ENCODE peak calls at places on chromosomes 7 and 10, in seven cellular contexts. One of them, this sample, is unnamed.

GRCh38 chr10:102773320-102773719 is 29.6 kb downstream of the WBP1L start:
- DNase-seq in fibroblast of pulmonary artery: no peak
- DNase-seq in tibial artery: no peak
- DNase-seq in pancreas: no peak
- DNase-seq in bronchial epithelial cell: no peak
- DNase-seq in epithelial cell of esophagus: no peak
- DNase-seq in mucosa of descending colon: no peak
- DNase-seq in this sample: peak; percentile 28

GRCh38 chr10:20855398-20856038 is 41.6 kb downstream of the NEBL start:
- DNase-seq in tibial artery: no peak
- DNase-seq in bronchial epithelial cell: peak; percentile 43
- DNase-seq in fibroblast of pulmonary artery: peak; percentile 64
- DNase-seq in pancreas: no peak
- DNase-seq in epithelial cell of esophagus: peak; percentile 49
- DNase-seq in mucosa of descending colon: no peak
- DNase-seq in this sample: peak; percentile 72

GRCh38 chr7:97722386-97722785 is 9.5 kb upstream of the TAC1 start:
- DNase-seq in fibroblast of pulmonary artery: no peak
- DNase-seq in pancreas: no peak
- DNase-seq in epithelial cell of esophagus: no peak
- DNase-seq in bronchial epithelial cell: no peak
- DNase-seq in tibial artery: no peak
- DNase-seq in mucosa of descending colon: no peak
- DNase-seq in this sample: no peak

GRCh38 chr7:151439855-151440798 is at the start of gene CRYGN:
- DNase-seq in fibroblast of pulmonary artery: no peak
- DNase-seq in epithelial cell of esophagus: no peak
- DNase-seq in pancreas: no peak
- DNase-seq in mucosa of descending colon: no peak
- DNase-seq in bronchial epithelial cell: no peak
- DNase-seq in tibial artery: peak; percentile 68
- DNase-seq in this sample: no peak

GRCh38 chr10:86182150-86182549 is 184.4 kb downstream of the GRID1 start:
- DNase-seq in pancreas: no peak
- DNase-seq in bronchial epithelial cell: no peak
- DNase-seq in mucosa of descending colon: no peak
- DNase-seq in epithelial cell of esophagus: no peak
- DNase-seq in fibroblast of pulmonary artery: no peak
- DNase-seq in tibial artery: peak; percentile 47
- DNase-seq in this sample: no peak

GRCh38 chr10:75428434-75429158 is 2.8 kb upstream of the LRMDA start:
- DNase-seq in fibroblast of pulmonary artery: no peak
- DNase-seq in bronchial epithelial cell: peak; percentile 94
- DNase-seq in mucosa of descending colon: no peak
- DNase-seq in tibial artery: no peak
- DNase-seq in pancreas: no peak
- DNase-seq in epithelial cell of esophagus: peak; percentile 95
- DNase-seq in this sample: peak; percentile 54

GRCh38 chr7:117505238-117505637 is 25.4 kb downstream of the CFTR start:
- DNase-seq in pancreas: no peak
- DNase-seq in epithelial cell of esophagus: no peak
- DNase-seq in bronchial epithelial cell: no peak
- DNase-seq in fibroblast of pulmonary artery: no peak
- DNase-seq in tibial artery: no peak
- DNase-seq in mucosa of descending colon: no peak
- DNase-seq in this sample: no peak

GRCh38 chr7:100632951-100633717 is 8.2 kb downstream of the TFR2 start:
- DNase-seq in mucosa of descending colon: peak; percentile 77
- DNase-seq in bronchial epithelial cell: no peak
- DNase-seq in tibial artery: no peak
- DNase-seq in fibroblast of pulmonary artery: peak; percentile 24
- DNase-seq in epithelial cell of esophagus: peak; percentile 42
- DNase-seq in pancreas: no peak
- DNase-seq in this sample: peak; percentile 12

GRCh38 chr7:123749537-123749857 is 694 bp upstream of the WASL start:
- DNase-seq in pancreas: no peak
- DNase-seq in fibroblast of pulmonary artery: peak; percentile 78
- DNase-seq in tibial artery: no peak
- DNase-seq in epithelial cell of esophagus: peak; percentile 91
- DNase-seq in mucosa of descending colon: no peak
- DNase-seq in bronchial epithelial cell: peak; percentile 79
- DNase-seq in this sample: peak; percentile 73

GRCh38 chr7:129385116-129385515 is 49.1 kb upstream of the STRIP2 start:
- DNase-seq in epithelial cell of esophagus: no peak
- DNase-seq in pancreas: no peak
- DNase-seq in mucosa of descending colon: no peak
- DNase-seq in tibial artery: no peak
- DNase-seq in bronchial epithelial cell: no peak
- DNase-seq in fibroblast of pulmonary artery: no peak
- DNase-seq in this sample: peak; percentile 37

GRCh38 chr7:101589976-101590662 is 39.0 kb downstream of the MYL10 start:
- DNase-seq in tibial artery: no peak
- DNase-seq in bronchial epithelial cell: no peak
- DNase-seq in pancreas: no peak
- DNase-seq in fibroblast of pulmonary artery: no peak
- DNase-seq in epithelial cell of esophagus: peak; percentile 73
- DNase-seq in mucosa of descending colon: no peak
- DNase-seq in this sample: no peak

GRCh38 chr10:105063796-105064195 is 422.7 kb downstream of the SORCS3 start:
- DNase-seq in mucosa of descending colon: peak; percentile 48
- DNase-seq in pancreas: peak; percentile 20
- DNase-seq in bronchial epithelial cell: peak; percentile 57
- DNase-seq in fibroblast of pulmonary artery: peak; percentile 1
- DNase-seq in tibial artery: no peak
- DNase-seq in epithelial cell of esophagus: peak; percentile 55
- DNase-seq in this sample: peak; percentile 1

GRCh38 chr7:151752816-151753600 is 123.9 kb downstream of the PRKAG2 start:
- DNase-seq in epithelial cell of esophagus: no peak
- DNase-seq in bronchial epithelial cell: no peak
- DNase-seq in pancreas: no peak
- DNase-seq in tibial artery: no peak
- DNase-seq in fibroblast of pulmonary artery: no peak
- DNase-seq in mucosa of descending colon: no peak
- DNase-seq in this sample: peak; percentile 77

GRCh38 chr10:69202332-69202731 is 17.8 kb upstream of the HKDC1 start:
- DNase-seq in mucosa of descending colon: no peak
- DNase-seq in epithelial cell of esophagus: no peak
- DNase-seq in tibial artery: no peak
- DNase-seq in pancreas: no peak
- DNase-seq in fibroblast of pulmonary artery: peak; percentile 54
- DNase-seq in bronchial epithelial cell: no peak
- DNase-seq in this sample: peak; percentile 87

GRCh38 chr10:121188005-121188404 is 336.8 kb downstream of the WDR11 start:
- DNase-seq in tibial artery: no peak
- DNase-seq in fibroblast of pulmonary artery: no peak
- DNase-seq in pancreas: no peak
- DNase-seq in mucosa of descending colon: no peak
- DNase-seq in bronchial epithelial cell: peak; percentile 58
- DNase-seq in epithelial cell of esophagus: peak; percentile 49
- DNase-seq in this sample: no peak

GRCh38 chr7:13990984-13991790 is 1.7 kb upstream of the ETV1 start:
- DNase-seq in tibial artery: peak; percentile 98
- DNase-seq in mucosa of descending colon: peak; percentile 91
- DNase-seq in fibroblast of pulmonary artery: peak; percentile 99
- DNase-seq in epithelial cell of esophagus: peak; percentile 96
- DNase-seq in bronchial epithelial cell: peak; percentile 95
- DNase-seq in pancreas: peak; percentile 94
- DNase-seq in this sample: peak; percentile 99

DNA sequence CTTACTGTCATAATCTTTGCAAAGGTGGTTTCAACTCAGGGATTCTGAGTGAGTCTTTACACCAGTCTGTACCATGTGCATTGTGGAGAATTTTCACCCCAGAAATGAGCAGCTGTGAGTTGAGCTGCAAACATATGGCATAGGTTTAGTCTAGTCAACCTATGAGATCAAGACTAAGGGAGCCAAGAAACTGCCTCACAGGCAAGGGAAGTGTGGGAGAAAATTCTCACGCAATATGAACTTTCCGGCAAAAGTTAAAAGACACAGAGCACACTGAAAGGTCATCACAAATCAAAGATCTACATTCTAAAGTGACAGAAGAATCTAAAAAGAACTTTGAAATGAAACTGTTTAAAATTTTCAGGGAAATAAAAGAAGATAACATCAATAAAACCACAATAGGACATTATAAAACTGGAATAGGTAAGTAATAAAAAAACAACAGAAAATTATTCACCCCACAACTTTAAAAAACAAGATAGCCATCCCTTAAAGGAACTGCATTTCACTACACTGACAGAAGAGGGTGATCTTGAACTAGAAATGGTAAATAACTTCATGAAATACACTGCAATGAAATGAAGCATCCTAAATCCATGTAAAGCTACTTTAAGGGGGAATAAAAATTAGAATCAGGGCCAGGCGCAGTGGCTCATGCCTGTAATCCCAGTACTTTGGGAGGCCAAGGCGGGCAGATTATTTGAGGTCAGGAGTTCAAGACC is 63.5 kb downstream of the LGI1 start:
- DNase-seq in bronchial epithelial cell: peak; percentile 55
- DNase-seq in pancreas: no peak
- DNase-seq in tibial artery: no peak
- DNase-seq in epithelial cell of esophagus: peak; percentile 51
- DNase-seq in fibroblast of pulmonary artery: peak; percentile 59
- DNase-seq in mucosa of descending colon: no peak
- DNase-seq in this sample: peak; percentile 78
- TF ChIP-seq CTCF in bronchial epithelial cell: peak; percentile 23
- TF ChIP-seq CTCF in pancreas: peak; percentile 31
- TF ChIP-seq CTCF in tibial artery: no peak
- TF ChIP-seq CTCF in epithelial cell of esophagus: peak; percentile 46
- TF ChIP-seq CTCF in fibroblast of pulmonary artery: peak; percentile 49
- TF ChIP-seq CTCF in mucosa of descending colon: no peak
- TF ChIP-seq CTCF in this sample: peak; percentile 64

GRCh38 chr10:71966046-71967004 is 2.1 kb downstream of the CHST3 start:
- DNase-seq in mucosa of descending colon: no peak
- DNase-seq in pancreas: no peak
- DNase-seq in epithelial cell of esophagus: peak; percentile 77
- DNase-seq in fibroblast of pulmonary artery: no peak
- DNase-seq in tibial artery: peak; percentile 66
- DNase-seq in bronchial epithelial cell: peak; percentile 76
- DNase-seq in this sample: no peak
- H3K4me3 ChIP-seq in mucosa of descending colon: no peak overlapping the region
- H3K4me3 ChIP-seq in pancreas: peak overlapping the region; percentile 56
- H3K4me3 ChIP-seq in epithelial cell of esophagus: peak overlapping the region; percentile 69
- H3K4me3 ChIP-seq in fibroblast of pulmonary artery: peak overlapping the region; percentile 80
- H3K4me3 ChIP-seq in tibial artery: peak overlapping the region; percentile 75
- H3K4me3 ChIP-seq in bronchial epithelial cell: peak overlapping the region; percentile 67
- H3K4me3 ChIP-seq in this sample: peak overlapping the region; percentile 78

GRCh38 chr7:79810945-79811344 is 323.7 kb upstream of the GNAI1 start:
- DNase-seq in mucosa of descending colon: no peak
- DNase-seq in pancreas: no peak
- DNase-seq in bronchial epithelial cell: no peak
- DNase-seq in fibroblast of pulmonary artery: peak; percentile 24
- DNase-seq in epithelial cell of esophagus: no peak
- DNase-seq in tibial artery: no peak
- DNase-seq in this sample: peak; percentile 58

DNA sequence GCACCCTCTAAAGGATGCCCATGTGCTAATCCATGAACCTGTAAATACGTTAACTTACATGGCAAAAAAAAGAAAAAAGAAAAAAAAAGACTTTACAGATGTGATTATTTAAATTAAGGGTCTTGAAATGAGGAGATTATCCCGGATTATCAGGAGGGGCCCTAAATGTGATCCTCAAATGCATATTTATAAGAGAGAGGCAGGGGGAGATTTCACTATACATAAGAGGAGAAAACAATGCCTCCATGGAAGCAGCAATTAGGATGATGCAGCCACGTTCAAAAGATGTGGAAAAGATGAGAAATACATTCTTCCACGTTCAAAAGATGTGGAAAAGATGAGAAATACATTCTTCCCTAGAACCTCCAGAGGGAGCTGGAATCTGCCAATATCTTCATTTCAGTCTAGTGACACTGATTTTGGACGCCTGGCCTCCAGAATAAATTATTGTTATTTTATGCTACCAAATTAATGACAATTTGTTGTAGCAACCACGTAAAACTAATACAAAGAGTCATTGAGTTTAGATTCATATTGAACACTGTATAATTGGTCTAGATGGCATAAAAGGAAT is 328.4 kb upstream of the GNAI1 start:
- DNase-seq in bronchial epithelial cell: peak; percentile 19
- DNase-seq in mucosa of descending colon: no peak
- DNase-seq in tibial artery: no peak
- DNase-seq in pancreas: no peak
- DNase-seq in fibroblast of pulmonary artery: peak; percentile 60
- DNase-seq in epithelial cell of esophagus: peak; percentile 25
- DNase-seq in this sample: peak; percentile 70
- TF ChIP-seq CTCF in bronchial epithelial cell: peak; percentile 24
- TF ChIP-seq CTCF in mucosa of descending colon: no peak
- TF ChIP-seq CTCF in tibial artery: no peak
- TF ChIP-seq CTCF in pancreas: no peak
- TF ChIP-seq CTCF in fibroblast of pulmonary artery: peak; percentile 58
- TF ChIP-seq CTCF in epithelial cell of esophagus: peak; percentile 45
- TF ChIP-seq CTCF in this sample: peak; percentile 65

DNA sequence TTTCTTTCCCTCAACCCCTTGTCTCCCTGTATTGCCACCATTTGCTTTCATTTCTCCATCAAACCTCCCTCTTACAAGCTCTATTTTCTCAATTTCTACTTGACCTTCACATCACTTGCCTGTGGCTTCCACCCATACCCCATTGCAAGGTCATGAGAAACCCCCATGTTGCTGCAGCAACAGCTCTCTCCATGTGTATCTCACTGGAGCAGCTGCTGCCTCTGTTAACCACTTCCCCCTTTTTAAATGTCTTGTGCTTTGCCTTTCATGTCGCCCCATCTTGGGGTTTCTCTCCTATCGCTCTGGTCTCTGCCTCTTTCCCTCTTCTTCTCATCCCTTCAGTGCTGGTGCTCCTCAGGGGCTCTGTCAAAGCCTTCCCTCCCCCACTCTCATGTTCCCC is 148.8 kb downstream of the CHN2 start:
- DNase-seq in fibroblast of pulmonary artery: no peak
- DNase-seq in mucosa of descending colon: no peak
- DNase-seq in epithelial cell of esophagus: no peak
- DNase-seq in pancreas: no peak
- DNase-seq in tibial artery: no peak
- DNase-seq in bronchial epithelial cell: no peak
- DNase-seq in this sample: no peak
- H3K4me3 ChIP-seq in fibroblast of pulmonary artery: no peak overlapping the region
- H3K4me3 ChIP-seq in mucosa of descending colon: no peak overlapping the region
- H3K4me3 ChIP-seq in epithelial cell of esophagus: no peak overlapping the region
- H3K4me3 ChIP-seq in pancreas: no peak overlapping the region
- H3K4me3 ChIP-seq in tibial artery: no peak overlapping the region
- H3K4me3 ChIP-seq in bronchial epithelial cell: no peak overlapping the region
- H3K4me3 ChIP-seq in this sample: no peak overlapping the region

DNA sequence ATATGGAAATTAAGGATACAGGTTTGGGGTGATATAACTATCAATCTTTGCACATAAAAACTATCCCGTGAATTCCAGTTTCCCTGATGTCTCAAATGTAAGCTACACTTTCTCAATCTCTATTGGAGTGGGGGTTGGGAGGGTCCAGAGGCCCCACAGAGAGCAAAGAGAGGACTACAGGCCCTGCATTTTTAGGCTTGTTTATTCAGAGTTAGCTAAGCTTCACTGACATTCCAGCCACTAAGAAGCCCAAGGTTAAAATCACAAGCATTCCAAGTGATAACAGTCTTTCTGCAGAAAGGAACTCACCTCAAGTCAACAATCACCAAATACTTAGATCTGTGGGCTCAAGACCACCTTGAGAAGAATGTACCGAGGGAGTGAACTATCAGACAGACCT is 31.6 kb upstream of the LAMB1 start:
- DNase-seq in epithelial cell of esophagus: no peak
- DNase-seq in pancreas: no peak
- DNase-seq in fibroblast of pulmonary artery: no peak
- DNase-seq in tibial artery: no peak
- DNase-seq in mucosa of descending colon: no peak
- DNase-seq in bronchial epithelial cell: no peak
- DNase-seq in this sample: peak; percentile 50
- TF ChIP-seq CTCF in epithelial cell of esophagus: no peak
- TF ChIP-seq CTCF in pancreas: no peak
- TF ChIP-seq CTCF in fibroblast of pulmonary artery: no peak
- TF ChIP-seq CTCF in tibial artery: no peak
- TF ChIP-seq CTCF in mucosa of descending colon: no peak
- TF ChIP-seq CTCF in bronchial epithelial cell: no peak
- TF ChIP-seq CTCF in this sample: no peak

This sample was measured in choroid plexus epithelial cell.